ENCODE peak calls at places on chromosomes 3 and 15, in ten cellular contexts. J, K, W, D, T, U, G, L, R and A are unnamed samples.

GRCh38 chr3:181855825-181856224 is 144.1 kb downstream of the SOX2 start:
- DNase-seq in J (no peak), K (no peak), W (no peak), D (no peak), T (no peak), U (no peak), G (no peak), L (no peak), R (no peak), A (no peak)

GRCh38 chr15:38860682-38861081 is 296.1 kb upstream of the RASGRP1 start:
- DNase-seq in J (no peak), K (no peak), W (no peak), D (no peak), T (no peak), U (no peak), G (no peak), L (no peak), R (no peak), A (no peak)

GRCh38 chr3:185532881-185533280 is 19.5 kb downstream of the LIPH start:
- DNase-seq in J (no peak), K (no peak), W (no peak), D (no peak), T (no peak), U (no peak), G (no peak), L (no peak), R (no peak), A (no peak)

GRCh38 chr3:124298951-124299350 is 307.0 kb upstream of the ROPN1 start:
- DNase-seq in J (peak), K (no peak), W (no peak), D (no peak), T (no peak), U (no peak), G (no peak), L (no peak), R (no peak), A (no peak)

GRCh38 chr3:134794950-134795775 is at the start of gene EPHB1:
- DNase-seq in J (peak), K (peak), W (peak), D (peak), T (no peak), U (peak), G (peak), L (peak), R (peak), A (peak)

GRCh38 chr3:182608876-182609275 is 184.4 kb upstream of the ATP11B start:
- DNase-seq in J (no peak), K (no peak), W (no peak), D (no peak), T (no peak), U (no peak), G (no peak), L (no peak), R (no peak), A (no peak)

GRCh38 chr3:159458010-159458409 is 530.6 kb upstream of the IL12A start:
- DNase-seq in J (no peak), K (peak), W (peak), D (no peak), T (no peak), U (no peak), G (no peak), L (no peak), R (no peak), A (no peak)

GRCh38 chr3:104530934-104531333 is 835.8 kb upstream of the ALCAM start:
- DNase-seq in J (no peak), K (no peak), W (no peak), D (no peak), T (no peak), U (no peak), G (no peak), L (no peak), R (no peak), A (no peak)

GRCh38 chr3:184178522-184179138 is 4.0 kb downstream of the AP2M1 start:
- DNase-seq in J (no peak), K (peak), W (no peak), D (no peak), T (no peak), U (no peak), G (peak), L (no peak), R (no peak), A (no peak)

GRCh38 chr3:176739169-176739568 is 458.1 kb downstream of the TBL1XR1 start:
- DNase-seq in J (no peak), K (no peak), W (no peak), D (no peak), T (no peak), U (no peak), G (no peak), L (no peak), R (no peak), A (no peak)

GRCh38 chr15:36371509-36371908 is 207.9 kb upstream of the CDIN1 start:
- DNase-seq in J (no peak), K (peak), W (no peak), D (no peak), T (no peak), U (no peak), G (no peak), L (no peak), R (no peak), A (no peak)

GRCh38 chr3:13039286-13039896 is 33.8 kb downstream of the IQSEC1 start:
- DNase-seq in J (no peak), K (no peak), W (no peak), D (no peak), T (no peak), U (no peak), G (no peak), L (peak), R (no peak), A (no peak)

GRCh38 chr3:112629425-112629824 is 11.5 kb downstream of the CCDC80 start:
- DNase-seq in J (peak), K (peak), W (peak), D (no peak), T (no peak), U (no peak), G (no peak), L (peak), R (no peak), A (no peak)

GRCh38 chr3:141109761-141110160 is 58.6 kb downstream of the SPSB4 start:
- DNase-seq in J (no peak), K (no peak), W (no peak), D (peak), T (no peak), U (no peak), G (no peak), L (peak), R (no peak), A (no peak)